ENCODE peak calls at places on chromosome 4, in four cellular contexts. K, D, X and C are unnamed samples.

GRCh38 chr4:87060957-87061356 is 126.1 kb downstream of the AFF1 start:
- DNase-seq in X (no peak), D (no peak), K (peak), C (peak)

GRCh38 chr4:2395038-2395437 is 23.4 kb downstream of the ZFYVE28 start:
- DNase-seq in D (no peak), X (no peak), K (no peak), C (peak)

GRCh38 chr4:120000591-120001296 is 65.9 kb downstream of the MAD2L1 start:
- DNase-seq in K (no peak), D (no peak), X (no peak), C (no peak)

GRCh38 chr4:7757501-7758443 is 181.9 kb downstream of the AFAP1 start:
- DNase-seq in K (no peak), X (no peak), D (no peak), C (peak)

GRCh38 chr4:770022-770421 is 55.9 kb downstream of the CPLX1 start:
- DNase-seq in D (no peak), K (no peak), X (no peak), C (no peak)

GRCh38 chr4:150973626-150974250 is 41.3 kb downstream of the LRBA start:
- DNase-seq in K (no peak), D (no peak), X (no peak), C (no peak)

GRCh38 chr4:87839309-87839946 is 6.7 kb downstream of the MEPE start:
- DNase-seq in K (peak), X (peak), D (peak), C (peak)

GRCh38 chr4:120977435-120977997 is 55.0 kb upstream of the PRDM5 start:
- DNase-seq in D (no peak), X (peak), K (peak), C (peak)

GRCh38 chr4:106898621-106899230 is 137.4 kb downstream of the DKK2 start:
- DNase-seq in K (peak), D (no peak), X (no peak), C (peak)

GRCh38 chr4:158002203-158002602 is 170.6 kb downstream of the GASK1B start:
- DNase-seq in X (no peak), K (no peak), D (no peak), C (no peak)

GRCh38 chr4:106032851-106033286 is 137.6 kb downstream of the NPNT start:
- DNase-seq in X (no peak), K (peak), D (no peak), C (peak)

GRCh38 chr4:3493720-3494492 is 30.8 kb downstream of the DOK7 start:
- DNase-seq in X (no peak), K (no peak), D (no peak), C (no peak)

GRCh38 chr4:73392936-73393335 is 11.2 kb upstream of the ALB start:
- DNase-seq in K (no peak), X (no peak), D (no peak), C (no peak)

GRCh38 chr4:108010167-108010566 is 20.5 kb downstream of the HADH start:
- DNase-seq in D (no peak), X (no peak), K (peak), C (peak)

GRCh38 chr4:90219822-90220221 is 92.6 kb downstream of the CCSER1 start:
- DNase-seq in K (no peak), X (no peak), D (no peak), C (no peak)

GRCh38 chr4:42148453-42148852 is 4.0 kb downstream of the BEND4 start:
- DNase-seq in X (no peak), K (no peak), D (no peak), C (no peak)

GRCh38 chr4:2907226-2907625 is 56.0 kb downstream of the NOP14 start:
- DNase-seq in K (no peak), D (no peak), X (no peak), C (no peak)

GRCh38 chr4:190018201-190018920 is 8.7 kb downstream of the FRG2 start:
- DNase-seq in D (no peak), K (no peak), X (no peak), C (peak)

GRCh38 chr4:4875147-4875546 is 15.7 kb downstream of the MSX1 start:
- DNase-seq in K (no peak), X (no peak), D (no peak), C (no peak)

GRCh38 chr4:174225247-174226054 is 58.0 kb downstream of the FBXO8 start:
- DNase-seq in K (no peak), D (no peak), X (no peak), C (no peak)

GRCh38 chr4:53653484-53654053 is 62.3 kb upstream of the LNX1 start:
- DNase-seq in X (peak), D (peak), K (peak), C (peak)

GRCh38 chr4:93710101-93710846 is 118.3 kb upstream of the ATOH1 start:
- DNase-seq in X (no peak), K (no peak), D (no peak), C (peak)

GRCh38 chr4:140088317-140088967 is 65.5 kb downstream of the MAML3 start:
- DNase-seq in K (no peak), D (no peak), X (no peak), C (peak)

GRCh38 chr4:131044368-131044767 is 1948.4 kb downstream of the C4orf33 start:
- DNase-seq in X (no peak), K (no peak), D (no peak), C (no peak)

GRCh38 chr4:56871357-56871993 is 36.2 kb upstream of the REST start:
- DNase-seq in K (no peak), D (no peak), X (no peak), C (no peak)

GRCh38 chr4:158253350-158253980 is 43.2 kb downstream of the TMEM144 start:
- DNase-seq in K (peak), X (peak), D (peak), C (peak)

DNA sequence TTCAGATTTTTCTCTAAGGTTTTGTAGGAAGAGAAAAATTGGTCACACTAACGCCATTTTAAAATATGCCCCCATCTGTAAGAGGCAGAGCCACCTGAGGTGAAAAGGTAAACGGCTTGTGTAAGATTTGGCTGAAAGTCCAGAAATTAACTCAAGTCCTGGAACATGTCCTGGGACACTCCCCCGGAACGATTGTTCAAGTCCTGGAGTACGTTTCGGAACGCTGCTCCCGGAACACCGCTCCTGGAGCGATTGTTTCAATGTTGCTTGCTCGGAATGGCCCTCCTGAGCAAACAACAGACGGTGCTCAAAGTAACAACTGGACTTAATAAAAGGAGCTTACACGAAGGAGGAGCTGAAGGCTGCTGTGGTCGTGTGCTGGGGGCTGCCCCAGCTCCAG is 796.5 kb upstream of the SLIT2 start:
- DNase-seq in D (no peak), X (no peak), K (no peak), C (no peak)
- H3K4me3 ChIP-seq in D (peak), X (no peak), K (no peak), C (no peak)

DNA sequence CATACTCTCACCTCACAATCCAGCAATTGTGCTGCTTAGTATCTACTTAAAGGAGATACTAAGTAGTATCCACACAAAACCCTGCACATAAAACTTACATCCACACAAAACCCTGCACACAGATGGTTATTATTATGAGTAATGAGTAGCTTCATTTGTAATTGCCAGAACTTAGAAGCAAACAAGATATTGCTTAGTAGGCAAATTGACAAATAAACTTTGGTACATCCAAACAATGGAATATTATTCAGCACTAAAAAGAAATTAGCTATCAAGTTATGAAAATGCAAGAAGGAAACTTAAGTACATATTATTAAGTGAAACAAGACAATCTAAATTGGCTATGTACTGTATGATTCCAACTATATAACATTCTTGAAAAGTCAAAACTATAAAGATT is 80.6 kb downstream of the NPY2R start:
- DNase-seq in K (no peak), D (no peak), X (no peak), C (no peak)
- TF ChIP-seq CTCF in K (no peak), D (no peak), X (no peak), C (no peak)

DNA sequence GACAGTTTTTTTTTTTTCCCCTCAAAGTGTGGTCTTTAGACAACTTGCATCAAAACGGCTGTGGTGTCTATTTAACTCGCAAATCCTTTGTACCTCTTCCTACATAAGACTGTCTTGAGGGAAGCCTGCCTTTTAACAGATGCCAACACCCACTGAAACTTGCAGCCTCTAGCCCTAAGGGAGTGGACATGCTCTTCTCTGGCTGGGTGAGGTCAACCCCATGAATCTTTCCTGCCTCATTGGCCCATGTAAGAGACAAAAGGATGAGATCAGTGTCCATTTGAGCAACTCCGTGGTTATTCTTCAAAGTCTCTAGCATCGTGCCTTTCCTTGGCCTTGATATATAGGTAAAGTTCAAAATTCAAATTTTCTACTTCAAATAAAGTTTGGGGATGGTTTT is 134.7 kb downstream of the SHROOM3 start:
- DNase-seq in X (no peak), K (no peak), D (no peak), C (no peak)
- H3K4me3 ChIP-seq in X (no peak), K (no peak), D (no peak), C (no peak)

GRCh38 chr4:111136438-111136837 is 513.6 kb upstream of the PITX2 start:
- DNase-seq in X (no peak), D (no peak), K (peak), C (peak)
- TF ChIP-seq CTCF in X (no peak), D (no peak), K (peak), C (peak)

DNA sequence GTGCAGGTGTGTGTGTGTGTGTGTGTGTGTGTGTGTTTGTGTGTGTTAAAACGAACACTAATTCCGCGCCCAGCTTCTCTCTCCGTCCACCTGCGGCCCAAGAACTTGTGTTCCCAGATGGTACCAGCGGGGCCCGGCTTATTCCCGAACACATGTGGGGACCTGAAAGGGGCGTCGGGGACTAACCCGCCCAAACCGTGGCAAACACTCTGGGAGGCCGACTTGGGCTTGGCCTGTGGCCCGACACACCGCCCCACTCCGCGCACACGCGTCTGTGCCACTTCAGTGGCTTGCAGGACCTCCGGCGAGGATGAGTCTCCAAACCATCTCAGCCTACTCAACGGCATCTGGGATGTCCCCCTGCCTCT is 870 bp upstream of the HHIP start:
- DNase-seq in X (peak), K (no peak), D (no peak), C (no peak)
- H3K4me3 ChIP-seq in X (peak), K (peak), D (peak), C (peak)